ENCODE peak calls at places on chromosome 13, in eight cellular contexts. One of them, this sample, is unnamed.

GRCh38 chr13:90839061-90839460 is 508.4 kb upstream of the MIR17HG start:
- DNase-seq in H1: no peak
- DNase-seq in tibial nerve: no peak
- DNase-seq in K562: no peak
- DNase-seq in transverse colon: no peak
- DNase-seq in A549: peak
- DNase-seq in heart left ventricle: no peak
- DNase-seq in adrenal gland: no peak
- DNase-seq in this sample: no peak

GRCh38 chr13:21970172-21970571 is 299.3 kb downstream of the FGF9 start:
- DNase-seq in A549: no peak
- DNase-seq in heart left ventricle: no peak
- DNase-seq in tibial nerve: no peak
- DNase-seq in adrenal gland: no peak
- DNase-seq in K562: no peak
- DNase-seq in transverse colon: no peak
- DNase-seq in H1: no peak
- DNase-seq in this sample: no peak

GRCh38 chr13:32340917-32341316 is 25.6 kb downstream of the BRCA2 start:
- DNase-seq in K562: no peak
- DNase-seq in transverse colon: no peak
- DNase-seq in H1: no peak
- DNase-seq in tibial nerve: no peak
- DNase-seq in A549: no peak
- DNase-seq in adrenal gland: no peak
- DNase-seq in heart left ventricle: no peak
- DNase-seq in this sample: no peak

GRCh38 chr13:82688400-82688999 is 1193.8 kb downstream of the SLITRK1 start:
- DNase-seq in heart left ventricle: no peak
- DNase-seq in transverse colon: no peak
- DNase-seq in K562: no peak
- DNase-seq in tibial nerve: no peak
- DNase-seq in adrenal gland: no peak
- DNase-seq in H1: no peak
- DNase-seq in A549: no peak
- DNase-seq in this sample: no peak

GRCh38 chr13:72205773-72206172 is 338.8 kb upstream of the DACH1 start:
- DNase-seq in heart left ventricle: no peak
- DNase-seq in A549: no peak
- DNase-seq in tibial nerve: no peak
- DNase-seq in K562: no peak
- DNase-seq in H1: no peak
- DNase-seq in adrenal gland: no peak
- DNase-seq in transverse colon: no peak
- DNase-seq in this sample: no peak

GRCh38 chr13:45678282-45678681 is 23.8 kb upstream of the CBY2 start:
- DNase-seq in tibial nerve: no peak
- DNase-seq in adrenal gland: no peak
- DNase-seq in A549: no peak
- DNase-seq in heart left ventricle: no peak
- DNase-seq in transverse colon: no peak
- DNase-seq in H1: no peak
- DNase-seq in K562: no peak
- DNase-seq in this sample: no peak

GRCh38 chr13:99796175-99796819 is 175.3 kb downstream of the ZIC5 start:
- DNase-seq in H1: no peak
- DNase-seq in tibial nerve: no peak
- DNase-seq in adrenal gland: peak
- DNase-seq in K562: peak
- DNase-seq in A549: no peak
- DNase-seq in transverse colon: no peak
- DNase-seq in heart left ventricle: no peak
- DNase-seq in this sample: no peak

GRCh38 chr13:20702945-20703784 is at the start of gene IL17D:
- DNase-seq in adrenal gland: no peak
- DNase-seq in transverse colon: peak
- DNase-seq in H1: no peak
- DNase-seq in heart left ventricle: no peak
- DNase-seq in A549: no peak
- DNase-seq in K562: peak
- DNase-seq in tibial nerve: no peak
- DNase-seq in this sample: peak

GRCh38 chr13:33208290-33208990 is 77.1 kb downstream of the STARD13 start:
- DNase-seq in H1: no peak
- DNase-seq in A549: no peak
- DNase-seq in transverse colon: no peak
- DNase-seq in K562: no peak
- DNase-seq in tibial nerve: no peak
- DNase-seq in adrenal gland: no peak
- DNase-seq in heart left ventricle: no peak
- DNase-seq in this sample: no peak

GRCh38 chr13:38872693-38873092 is 117.9 kb downstream of the STOML3 start:
- DNase-seq in tibial nerve: no peak
- DNase-seq in H1: peak
- DNase-seq in transverse colon: peak
- DNase-seq in adrenal gland: no peak
- DNase-seq in heart left ventricle: no peak
- DNase-seq in A549: peak
- DNase-seq in K562: peak
- DNase-seq in this sample: peak

GRCh38 chr13:20669162-20669561 is 34.3 kb upstream of the IL17D start:
- DNase-seq in adrenal gland: no peak
- DNase-seq in K562: no peak
- DNase-seq in transverse colon: no peak
- DNase-seq in heart left ventricle: no peak
- DNase-seq in tibial nerve: no peak
- DNase-seq in H1: no peak
- DNase-seq in A549: no peak
- DNase-seq in this sample: no peak

GRCh38 chr13:31681133-31681532 is 58.2 kb upstream of the RXFP2 start:
- DNase-seq in H1: no peak
- DNase-seq in A549: no peak
- DNase-seq in tibial nerve: no peak
- DNase-seq in K562: no peak
- DNase-seq in heart left ventricle: no peak
- DNase-seq in adrenal gland: no peak
- DNase-seq in transverse colon: no peak
- DNase-seq in this sample: no peak

GRCh38 chr13:26619321-26619720 is 61.8 kb downstream of the WASF3 start:
- DNase-seq in H1: no peak
- DNase-seq in transverse colon: no peak
- DNase-seq in K562: no peak
- DNase-seq in A549: no peak
- DNase-seq in adrenal gland: no peak
- DNase-seq in tibial nerve: no peak
- DNase-seq in heart left ventricle: no peak
- DNase-seq in this sample: no peak

GRCh38 chr13:102596147-102597028 is at the start of gene TPP2:
- DNase-seq in K562: peak
- DNase-seq in heart left ventricle: peak
- DNase-seq in A549: peak
- DNase-seq in H1: peak
- DNase-seq in tibial nerve: peak
- DNase-seq in adrenal gland: peak
- DNase-seq in transverse colon: peak
- DNase-seq in this sample: peak
- TF ChIP-seq POLR2A in K562: peak
- TF ChIP-seq POLR2A in heart left ventricle: peak
- TF ChIP-seq POLR2A in A549: no peak
- TF ChIP-seq POLR2A in H1: peak
- TF ChIP-seq POLR2A in tibial nerve: peak
- TF ChIP-seq POLR2A in adrenal gland: peak
- TF ChIP-seq POLR2A in transverse colon: peak
- TF ChIP-seq POLR2A in this sample: peak

DNA sequence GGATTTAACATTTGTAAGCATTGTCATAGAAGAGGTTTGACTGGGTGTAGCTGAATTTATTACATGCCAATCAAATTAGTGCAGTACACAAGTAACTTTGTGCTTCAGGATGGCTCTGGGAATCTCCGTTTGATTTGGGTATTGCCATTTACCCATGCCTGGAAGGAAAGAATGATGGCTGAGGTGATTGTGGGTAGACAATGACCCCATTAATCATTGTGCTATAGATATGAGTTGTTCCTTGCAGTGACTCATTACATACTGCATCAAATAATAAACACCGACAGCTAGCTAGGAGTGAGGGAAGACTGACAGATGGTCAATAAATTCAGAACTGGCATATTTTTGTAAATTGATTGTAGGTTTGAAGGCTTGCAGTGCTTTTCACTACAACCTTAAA is 1069.6 kb downstream of the DIAPH3 start:
- DNase-seq in A549: no peak
- DNase-seq in adrenal gland: no peak
- DNase-seq in K562: no peak
- DNase-seq in H1: no peak
- DNase-seq in tibial nerve: no peak
- DNase-seq in transverse colon: no peak
- DNase-seq in heart left ventricle: no peak
- DNase-seq in this sample: no peak
- TF ChIP-seq POLR2A in A549: no peak
- TF ChIP-seq POLR2A in adrenal gland: no peak
- TF ChIP-seq POLR2A in K562: no peak
- TF ChIP-seq POLR2A in H1: no peak
- TF ChIP-seq POLR2A in tibial nerve: no peak
- TF ChIP-seq POLR2A in transverse colon: no peak
- TF ChIP-seq POLR2A in heart left ventricle: no peak
- TF ChIP-seq POLR2A in this sample: no peak

GRCh38 chr13:49938921-49939320 is 2.8 kb upstream of the SPRYD7 start:
- DNase-seq in H1: no peak
- DNase-seq in adrenal gland: no peak
- DNase-seq in tibial nerve: no peak
- DNase-seq in transverse colon: peak
- DNase-seq in K562: no peak
- DNase-seq in heart left ventricle: no peak
- DNase-seq in A549: no peak
- DNase-seq in this sample: peak

GRCh38 chr13:49938274-49938673 is 2.1 kb upstream of the SPRYD7 start:
- DNase-seq in H1: no peak
- DNase-seq in tibial nerve: no peak
- DNase-seq in transverse colon: peak
- DNase-seq in adrenal gland: no peak
- DNase-seq in K562: no peak
- DNase-seq in heart left ventricle: no peak
- DNase-seq in A549: no peak
- DNase-seq in this sample: peak

GRCh38 chr13:49936943-49937273 is 768 bp upstream of the SPRYD7 start:
- DNase-seq in heart left ventricle: no peak
- DNase-seq in A549: no peak
- DNase-seq in transverse colon: no peak
- DNase-seq in tibial nerve: no peak
- DNase-seq in adrenal gland: no peak
- DNase-seq in K562: no peak
- DNase-seq in H1: no peak
- DNase-seq in this sample: no peak

GRCh38 chr13:49935171-49936084 is 712 bp downstream of the SPRYD7 start:
- DNase-seq in transverse colon: peak
- DNase-seq in tibial nerve: no peak
- DNase-seq in adrenal gland: peak
- DNase-seq in A549: peak
- DNase-seq in K562: peak
- DNase-seq in heart left ventricle: peak
- DNase-seq in H1: peak
- DNase-seq in this sample: peak

GRCh38 chr13:49936085-49936942 is at the start of gene SPRYD7:
- DNase-seq in transverse colon: peak
- DNase-seq in tibial nerve: peak
- DNase-seq in A549: peak
- DNase-seq in adrenal gland: peak
- DNase-seq in heart left ventricle: peak
- DNase-seq in H1: peak
- DNase-seq in K562: peak
- DNase-seq in this sample: peak
- TF ChIP-seq POLR2A in transverse colon: peak
- TF ChIP-seq POLR2A in tibial nerve: peak
- TF ChIP-seq POLR2A in A549: peak
- TF ChIP-seq POLR2A in adrenal gland: peak
- TF ChIP-seq POLR2A in heart left ventricle: peak
- TF ChIP-seq POLR2A in H1: no peak
- TF ChIP-seq POLR2A in K562: peak
- TF ChIP-seq POLR2A in this sample: peak

GRCh38 chr13:92487238-92487637 is 739.4 kb upstream of the GPC6 start:
- DNase-seq in transverse colon: no peak
- DNase-seq in A549: no peak
- DNase-seq in adrenal gland: no peak
- DNase-seq in heart left ventricle: no peak
- DNase-seq in tibial nerve: no peak
- DNase-seq in H1: no peak
- DNase-seq in K562: no peak
- DNase-seq in this sample: no peak
- TF ChIP-seq POLR2A in transverse colon: no peak
- TF ChIP-seq POLR2A in A549: no peak
- TF ChIP-seq POLR2A in adrenal gland: no peak
- TF ChIP-seq POLR2A in heart left ventricle: no peak
- TF ChIP-seq POLR2A in tibial nerve: no peak
- TF ChIP-seq POLR2A in H1: no peak
- TF ChIP-seq POLR2A in K562: no peak
- TF ChIP-seq POLR2A in this sample: no peak

GRCh38 chr13:92677571-92677970 is 549.0 kb upstream of the GPC6 start:
- DNase-seq in A549: no peak
- DNase-seq in K562: no peak
- DNase-seq in H1: no peak
- DNase-seq in heart left ventricle: no peak
- DNase-seq in transverse colon: no peak
- DNase-seq in adrenal gland: no peak
- DNase-seq in tibial nerve: no peak
- DNase-seq in this sample: no peak
- TF ChIP-seq POLR2A in A549: no peak
- TF ChIP-seq POLR2A in K562: no peak
- TF ChIP-seq POLR2A in H1: no peak
- TF ChIP-seq POLR2A in heart left ventricle: no peak
- TF ChIP-seq POLR2A in transverse colon: no peak
- TF ChIP-seq POLR2A in adrenal gland: no peak
- TF ChIP-seq POLR2A in tibial nerve: no peak
- TF ChIP-seq POLR2A in this sample: no peak

GRCh38 chr13:48797761-48798160 is 144.0 kb downstream of the CYSLTR2 start:
- DNase-seq in transverse colon: no peak
- DNase-seq in A549: no peak
- DNase-seq in heart left ventricle: no peak
- DNase-seq in K562: no peak
- DNase-seq in H1: no peak
- DNase-seq in tibial nerve: no peak
- DNase-seq in adrenal gland: no peak
- DNase-seq in this sample: no peak
- TF ChIP-seq POLR2A in transverse colon: no peak
- TF ChIP-seq POLR2A in A549: no peak
- TF ChIP-seq POLR2A in heart left ventricle: no peak
- TF ChIP-seq POLR2A in K562: no peak
- TF ChIP-seq POLR2A in H1: no peak
- TF ChIP-seq POLR2A in tibial nerve: no peak
- TF ChIP-seq POLR2A in adrenal gland: no peak
- TF ChIP-seq POLR2A in this sample: no peak

DNA sequence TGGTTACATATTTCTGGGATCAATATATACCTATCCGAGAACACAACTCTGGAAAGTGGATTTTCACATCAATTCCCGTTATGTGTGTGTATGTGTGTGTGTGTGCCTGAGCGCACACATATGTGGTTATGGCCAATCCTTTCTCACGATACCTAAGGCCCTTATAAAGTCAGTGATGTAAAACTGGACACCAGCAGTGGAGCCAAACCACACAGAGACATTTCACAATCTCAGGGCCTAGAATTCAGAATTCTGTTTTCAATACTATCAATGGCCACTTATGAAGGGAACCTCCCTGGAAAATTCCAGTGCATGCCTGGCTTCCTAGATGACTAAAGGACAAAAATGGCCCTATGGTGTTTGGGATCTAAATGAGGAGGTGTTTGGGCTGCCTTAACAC is 187.3 kb upstream of the UBL3 start:
- DNase-seq in transverse colon: no peak
- DNase-seq in adrenal gland: no peak
- DNase-seq in A549: no peak
- DNase-seq in heart left ventricle: no peak
- DNase-seq in K562: no peak
- DNase-seq in tibial nerve: no peak
- DNase-seq in H1: no peak
- DNase-seq in this sample: no peak
- TF ChIP-seq POLR2A in transverse colon: no peak
- TF ChIP-seq POLR2A in adrenal gland: no peak
- TF ChIP-seq POLR2A in A549: no peak
- TF ChIP-seq POLR2A in heart left ventricle: no peak
- TF ChIP-seq POLR2A in K562: no peak
- TF ChIP-seq POLR2A in tibial nerve: no peak
- TF ChIP-seq POLR2A in H1: no peak
- TF ChIP-seq POLR2A in this sample: no peak